ENCODE peak calls at places on chromosomes 3 and 15, in six cellular contexts. G is PC-3, K is HFF-Myc, O is sigmoid colon, A is kidney epithelial cell, Y is hepatocyte. B is an unnamed sample.

GRCh38 chr15:96460106-96460505 is 129.6 kb downstream of the NR2F2 start:
- DNase-seq in O (no peak), G (no peak), Y (no peak), A (peak; percentile 32), K (no peak), B (no peak)

GRCh38 chr3:34863485-34863884 is 775.8 kb upstream of the ARPP21 start:
- DNase-seq in K (no peak), G (no peak), O (no peak), A (no peak), Y (no peak), B (no peak)

GRCh38 chr3:122030381-122031122 is 8.5 kb upstream of the ILDR1 start:
- DNase-seq in A (no peak), Y (no peak), K (peak; percentile 3), G (no peak), O (no peak), B (no peak)

GRCh38 chr3:82498186-82498585 is 736.7 kb upstream of the GBE1 start:
- DNase-seq in O (no peak), K (no peak), Y (no peak), A (no peak), G (no peak), B (no peak)

GRCh38 chr3:86785381-86785780 is 205.6 kb downstream of the VGLL3 start:
- DNase-seq in Y (peak; percentile 16), K (no peak), O (no peak), G (peak; percentile 54), A (no peak), B (no peak)

GRCh38 chr3:38630591-38630990 is 18.9 kb downstream of the SCN5A start:
- DNase-seq in K (no peak), G (no peak), Y (no peak), O (no peak), A (no peak), B (no peak)

GRCh38 chr3:81823882-81824395 is 62.5 kb upstream of the GBE1 start:
- DNase-seq in K (no peak), O (no peak), A (no peak), G (no peak), Y (no peak), B (no peak)

GRCh38 chr3:188397766-188398705 is 244.1 kb downstream of the LPP start:
- DNase-seq in O (no peak), A (no peak), G (no peak), K (no peak), Y (no peak), B (no peak)

GRCh38 chr3:9600597-9600996 is 47.0 kb upstream of the LHFPL4 start:
- DNase-seq in Y (no peak), G (no peak), O (no peak), K (no peak), A (no peak), B (no peak)

GRCh38 chr3:114216186-114216970 is 21.0 kb downstream of the ZNF80 start:
- DNase-seq in Y (no peak), A (peak; percentile 19), G (no peak), K (no peak), O (no peak), B (no peak)

GRCh38 chr15:25830844-25831443 is 32.2 kb downstream of the ATP10A start:
- DNase-seq in A (peak; percentile 81), K (peak; percentile 37), Y (peak; percentile 57), G (peak; percentile 80), O (peak; percentile 89), B (peak; percentile 86)

GRCh38 chr15:77759896-77760592 is 127.3 kb upstream of the LINGO1 start:
- DNase-seq in Y (no peak), K (no peak), A (no peak), G (no peak), O (no peak), B (no peak)

GRCh38 chr3:139101396-139101795 is 56.7 kb upstream of the PRR23C start:
- DNase-seq in Y (no peak), A (no peak), O (no peak), K (no peak), G (no peak), B (no peak)

GRCh38 chr15:79680721-79681120 is 216.1 kb downstream of the MTHFS start:
- DNase-seq in K (peak; percentile 83), G (peak; percentile 79), Y (no peak), O (no peak), A (peak; percentile 52), B (peak; percentile 19)

GRCh38 chr3:193701896-193702644 is 109.1 kb downstream of the OPA1 start:
- DNase-seq in A (peak; percentile 79), K (no peak), G (peak; percentile 12), O (no peak), Y (no peak), B (peak; percentile 2)

GRCh38 chr3:165786013-165786412 is 51.2 kb downstream of the BCHE start:
- DNase-seq in Y (no peak), A (no peak), K (no peak), G (no peak), O (no peak), B (no peak)

GRCh38 chr3:165783383-165783782 is 53.8 kb downstream of the BCHE start:
- DNase-seq in Y (no peak), K (no peak), O (no peak), G (no peak), A (no peak), B (no peak)

GRCh38 chr3:165784337-165784736 is 52.9 kb downstream of the BCHE start:
- DNase-seq in A (no peak), Y (no peak), G (no peak), O (no peak), K (no peak), B (no peak)

GRCh38 chr3:165788531-165788930 is 48.7 kb downstream of the BCHE start:
- DNase-seq in Y (no peak), G (no peak), O (no peak), A (no peak), K (no peak), B (no peak)
- TF ChIP-seq CTCF in Y (no peak), G (no peak), O (no peak), A (no peak), K (no peak), B (no peak)

DNA sequence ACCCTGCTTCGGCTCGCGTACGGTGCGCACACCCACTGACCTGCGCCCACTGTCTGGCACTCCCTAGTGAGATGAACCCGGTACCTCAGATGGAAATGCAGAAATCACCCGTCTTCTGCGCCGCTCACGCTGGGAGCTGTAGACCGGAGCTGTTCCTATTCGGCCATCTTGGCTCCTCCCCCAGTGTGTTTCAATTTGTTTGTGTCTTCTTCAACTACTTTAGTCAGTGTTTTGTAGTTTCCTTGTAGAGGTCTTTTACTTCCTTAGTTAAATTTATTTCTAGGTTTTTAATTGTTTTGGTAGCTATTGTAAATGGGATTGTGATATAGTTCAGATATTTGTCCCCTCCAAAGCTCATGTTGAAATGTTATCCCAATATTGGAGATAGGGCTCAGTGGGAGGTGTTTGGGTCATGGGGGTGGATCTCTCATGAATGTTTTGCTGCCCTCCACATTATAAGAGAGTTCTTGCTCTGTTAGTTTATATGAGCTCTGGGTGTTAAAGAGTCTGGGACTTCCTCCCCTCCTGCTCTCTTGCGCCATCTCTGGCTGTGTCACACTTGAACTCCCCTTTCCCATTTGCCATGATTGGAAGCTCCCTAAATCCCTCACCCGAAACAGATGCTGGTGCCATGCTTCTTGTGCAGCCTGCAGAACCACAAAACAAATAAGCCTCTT is 304.4 kb downstream of the DOCK3 start:
- DNase-seq in O (no peak), A (no peak), K (no peak), G (no peak), Y (no peak), B (no peak)
- TF ChIP-seq CTCF in O (no peak), A (peak; percentile 10), K (no peak), G (peak; percentile 43), Y (no peak), B (no peak)

GRCh38 chr3:133444071-133444774 is 44.4 kb downstream of the BFSP2 start:
- DNase-seq in Y (peak; percentile 30), K (no peak), G (peak; percentile 91), O (no peak), A (no peak), B (no peak)
- TF ChIP-seq CTCF in Y (peak; percentile 41), K (no peak), G (peak; percentile 26), O (no peak), A (no peak), B (no peak)

GRCh38 chr15:51866161-51866560 is 36.7 kb downstream of the TMOD3 start:
- DNase-seq in G (no peak), K (no peak), Y (no peak), O (no peak), A (no peak), B (no peak)

GRCh38 chr15:51874751-51875644 is 45.5 kb downstream of the TMOD3 start:
- DNase-seq in K (peak; percentile 93), A (peak; percentile 92), O (peak; percentile 67), G (peak; percentile 95), Y (peak; percentile 71), B (peak; percentile 85)

GRCh38 chr15:51866751-51867150 is 37.3 kb downstream of the TMOD3 start:
- DNase-seq in A (no peak), Y (no peak), G (no peak), O (no peak), K (no peak), B (no peak)

GRCh38 chr15:51869074-51869425 is 39.6 kb downstream of the TMOD3 start:
- DNase-seq in Y (no peak), G (peak; percentile 88), K (no peak), O (no peak), A (no peak), B (no peak)

GRCh38 chr15:51870774-51871173 is 41.3 kb downstream of the TMOD3 start:
- DNase-seq in O (no peak), G (no peak), A (no peak), Y (no peak), K (no peak), B (no peak)
- TF ChIP-seq CTCF in O (no peak), G (no peak), A (no peak), Y (no peak), K (no peak), B (no peak)